ENCODE peak calls at places on chromosome 3, in five cellular contexts. One of them, this sample, is unnamed.

GRCh38 chr3:31420311-31420710 is 112.4 kb upstream of the STT3B start:
- DNase-seq in mucosa of gallbladder: no peak
- DNase-seq in AML-193: no peak
- DNase-seq in NCI-H748 treated with DMSO at 0.1 percent for 48 hours: no peak
- DNase-seq in lower leg skin: no peak
- DNase-seq in this sample: no peak

GRCh38 chr3:44030690-44031344 is 210.9 kb upstream of the TOPAZ1 start:
- DNase-seq in lower leg skin: no peak
- DNase-seq in NCI-H748 treated with DMSO at 0.1 percent for 48 hours: no peak
- DNase-seq in AML-193: no peak
- DNase-seq in mucosa of gallbladder: no peak
- DNase-seq in this sample: peak; percentile 32

GRCh38 chr3:149332781-149333517 is 487 bp downstream of the TM4SF18 start:
- DNase-seq in mucosa of gallbladder: no peak
- DNase-seq in lower leg skin: no peak
- DNase-seq in NCI-H748 treated with DMSO at 0.1 percent for 48 hours: no peak
- DNase-seq in AML-193: no peak
- DNase-seq in this sample: no peak

GRCh38 chr3:115401891-115402501 is 221.3 kb upstream of the GAP43 start:
- DNase-seq in NCI-H748 treated with DMSO at 0.1 percent for 48 hours: no peak
- DNase-seq in lower leg skin: no peak
- DNase-seq in mucosa of gallbladder: no peak
- DNase-seq in AML-193: no peak
- DNase-seq in this sample: peak; percentile 60

GRCh38 chr3:63613561-63613960 is 38.9 kb upstream of the SNTN start:
- DNase-seq in NCI-H748 treated with DMSO at 0.1 percent for 48 hours: no peak
- DNase-seq in mucosa of gallbladder: no peak
- DNase-seq in AML-193: no peak
- DNase-seq in lower leg skin: no peak
- DNase-seq in this sample: peak; percentile 6

GRCh38 chr3:159669024-159669476 is 319.6 kb upstream of the IL12A start:
- DNase-seq in NCI-H748 treated with DMSO at 0.1 percent for 48 hours: no peak
- DNase-seq in lower leg skin: no peak
- DNase-seq in AML-193: no peak
- DNase-seq in mucosa of gallbladder: peak; percentile 20
- DNase-seq in this sample: peak; percentile 40

GRCh38 chr3:59726279-59726678 is 676.5 kb upstream of the CFAP20DC start:
- DNase-seq in AML-193: no peak
- DNase-seq in lower leg skin: no peak
- DNase-seq in NCI-H748 treated with DMSO at 0.1 percent for 48 hours: no peak
- DNase-seq in mucosa of gallbladder: no peak
- DNase-seq in this sample: no peak

GRCh38 chr3:57959407-57960173 is 48.6 kb upstream of the FLNB start:
- DNase-seq in NCI-H748 treated with DMSO at 0.1 percent for 48 hours: no peak
- DNase-seq in AML-193: no peak
- DNase-seq in lower leg skin: peak; percentile 68
- DNase-seq in mucosa of gallbladder: no peak
- DNase-seq in this sample: no peak

GRCh38 chr3:126127904-126128303 is 44.0 kb upstream of the SLC41A3 start:
- DNase-seq in lower leg skin: no peak
- DNase-seq in NCI-H748 treated with DMSO at 0.1 percent for 48 hours: no peak
- DNase-seq in AML-193: no peak
- DNase-seq in mucosa of gallbladder: no peak
- DNase-seq in this sample: no peak

GRCh38 chr3:43369404-43370345 is 83.3 kb downstream of the SNRK start:
- DNase-seq in NCI-H748 treated with DMSO at 0.1 percent for 48 hours: no peak
- DNase-seq in AML-193: peak; percentile 57
- DNase-seq in lower leg skin: no peak
- DNase-seq in mucosa of gallbladder: no peak
- DNase-seq in this sample: no peak

GRCh38 chr3:84738101-84738500 is 220.7 kb upstream of the CADM2 start:
- DNase-seq in lower leg skin: no peak
- DNase-seq in NCI-H748 treated with DMSO at 0.1 percent for 48 hours: no peak
- DNase-seq in AML-193: no peak
- DNase-seq in mucosa of gallbladder: no peak
- DNase-seq in this sample: no peak

GRCh38 chr3:180633722-180634121 is 31.8 kb downstream of the TTC14 start:
- DNase-seq in mucosa of gallbladder: no peak
- DNase-seq in AML-193: no peak
- DNase-seq in lower leg skin: no peak
- DNase-seq in NCI-H748 treated with DMSO at 0.1 percent for 48 hours: no peak
- DNase-seq in this sample: no peak

GRCh38 chr3:5376761-5377160 is 189.3 kb downstream of the EDEM1 start:
- DNase-seq in NCI-H748 treated with DMSO at 0.1 percent for 48 hours: peak; percentile 23
- DNase-seq in mucosa of gallbladder: peak; percentile 77
- DNase-seq in AML-193: no peak
- DNase-seq in lower leg skin: no peak
- DNase-seq in this sample: no peak

GRCh38 chr3:40920041-40920440 is 279.3 kb upstream of the CTNNB1 start:
- DNase-seq in NCI-H748 treated with DMSO at 0.1 percent for 48 hours: no peak
- DNase-seq in mucosa of gallbladder: no peak
- DNase-seq in lower leg skin: no peak
- DNase-seq in AML-193: no peak
- DNase-seq in this sample: no peak

GRCh38 chr3:60456180-60456579 is 795.1 kb downstream of the FHIT start:
- DNase-seq in lower leg skin: no peak
- DNase-seq in mucosa of gallbladder: no peak
- DNase-seq in NCI-H748 treated with DMSO at 0.1 percent for 48 hours: no peak
- DNase-seq in AML-193: peak; percentile 49
- DNase-seq in this sample: no peak

GRCh38 chr3:197350446-197350845 is 52.0 kb upstream of the DLG1 start:
- DNase-seq in NCI-H748 treated with DMSO at 0.1 percent for 48 hours: no peak
- DNase-seq in lower leg skin: no peak
- DNase-seq in AML-193: no peak
- DNase-seq in mucosa of gallbladder: no peak
- DNase-seq in this sample: no peak

GRCh38 chr3:128698211-128699011 is 27.6 kb upstream of the RAB7A start:
- DNase-seq in AML-193: peak; percentile 55
- DNase-seq in NCI-H748 treated with DMSO at 0.1 percent for 48 hours: no peak
- DNase-seq in mucosa of gallbladder: no peak
- DNase-seq in lower leg skin: no peak
- DNase-seq in this sample: no peak

GRCh38 chr3:169144691-169145090 is 518.8 kb downstream of the MECOM start:
- DNase-seq in mucosa of gallbladder: no peak
- DNase-seq in lower leg skin: no peak
- DNase-seq in NCI-H748 treated with DMSO at 0.1 percent for 48 hours: no peak
- DNase-seq in AML-193: no peak
- DNase-seq in this sample: no peak

GRCh38 chr3:51940648-51941421 is 869 bp downstream of the RRP9 start:
- DNase-seq in lower leg skin: no peak
- DNase-seq in NCI-H748 treated with DMSO at 0.1 percent for 48 hours: no peak
- DNase-seq in AML-193: no peak
- DNase-seq in mucosa of gallbladder: no peak
- DNase-seq in this sample: no peak

GRCh38 chr3:97720417-97720816 is 44.1 kb upstream of the ARL6 start:
- DNase-seq in lower leg skin: no peak
- DNase-seq in NCI-H748 treated with DMSO at 0.1 percent for 48 hours: peak; percentile 28
- DNase-seq in AML-193: no peak
- DNase-seq in mucosa of gallbladder: no peak
- DNase-seq in this sample: no peak

GRCh38 chr3:52636673-52637072 is 49.0 kb downstream of the PBRM1 start:
- DNase-seq in mucosa of gallbladder: no peak
- DNase-seq in AML-193: no peak
- DNase-seq in NCI-H748 treated with DMSO at 0.1 percent for 48 hours: no peak
- DNase-seq in lower leg skin: peak; percentile 18
- DNase-seq in this sample: no peak

GRCh38 chr3:133956333-133956732 is 60.7 kb upstream of the RAB6B start:
- DNase-seq in lower leg skin: no peak
- DNase-seq in AML-193: no peak
- DNase-seq in mucosa of gallbladder: no peak
- DNase-seq in NCI-H748 treated with DMSO at 0.1 percent for 48 hours: no peak
- DNase-seq in this sample: no peak

GRCh38 chr3:40691598-40691905 is 166.8 kb downstream of the ZNF621 start:
- DNase-seq in lower leg skin: peak; percentile 28
- DNase-seq in mucosa of gallbladder: no peak
- DNase-seq in NCI-H748 treated with DMSO at 0.1 percent for 48 hours: no peak
- DNase-seq in AML-193: no peak
- DNase-seq in this sample: no peak